ENCODE peak calls at places on chromosomes 16 and 17, in six cellular contexts. D is NCI-H774; T is activated naive CD8-positive, alpha-beta T cell treated with anti-CD3 and anti-CD28 coated beads, Interleukin-2, amount 50 U/mL, for 24 hours; W is effector CD4-positive, alpha-beta T cell; M is CD4-positive, alpha-beta memory T cell; R is AG04449. K is an unnamed sample.

GRCh38 chr16:24689128-24689527 is 40.3 kb upstream of the TNRC6A start:
- DNase-seq in D (no peak), T (no peak), W (no peak), M (no peak), R (no peak), K (no peak)

GRCh38 chr17:64358261-64358788 is 32.3 kb downstream of the PECAM1 start:
- DNase-seq in D (peak; percentile 42), T (no peak), W (no peak), M (no peak), R (no peak), K (no peak)

GRCh38 chr16:69823831-69824563 is 61.9 kb downstream of the WWP2 start:
- DNase-seq in D (no peak), T (no peak), W (no peak), M (no peak), R (no peak), K (no peak)

GRCh38 chr16:74064120-74064735 is 232.4 kb upstream of the PSMD7 start:
- DNase-seq in D (no peak), T (no peak), W (no peak), M (no peak), R (no peak), K (no peak)

GRCh38 chr16:87602821-87603683 is 744 bp downstream of the JPH3 start:
- DNase-seq in D (no peak), T (no peak), W (no peak), M (no peak), R (no peak), K (no peak)

GRCh38 chr17:44065668-44066203 is 735 bp downstream of the LSM12 start:
- DNase-seq in D (no peak), T (peak; percentile 22), W (no peak), M (peak; percentile 26), R (no peak), K (no peak)

GRCh38 chr17:81428121-81428515 is 32.9 kb downstream of the BAHCC1 start:
- DNase-seq in D (peak; percentile 62), T (no peak), W (no peak), M (no peak), R (no peak), K (no peak)

GRCh38 chr17:6052926-6053325 is 17.3 kb upstream of the WSCD1 start:
- DNase-seq in D (no peak), T (no peak), W (no peak), M (no peak), R (no peak), K (no peak)

GRCh38 chr16:65148804-65149203 is 26.9 kb upstream of the CDH11 start:
- DNase-seq in D (no peak), T (no peak), W (no peak), M (no peak), R (no peak), K (no peak)

GRCh38 chr17:77375526-77375916 is 234.8 kb downstream of the SEC14L1 start:
- DNase-seq in D (no peak), T (no peak), W (no peak), M (no peak), R (no peak), K (no peak)

GRCh38 chr16:66409156-66409555 is 17.9 kb upstream of the BEAN1 start:
- DNase-seq in D (no peak), T (no peak), W (no peak), M (no peak), R (no peak), K (no peak)

GRCh38 chr16:50509521-50510341 is 38.5 kb upstream of the NKD1 start:
- DNase-seq in D (peak; percentile 22), T (peak; percentile 52), W (peak; percentile 8), M (peak; percentile 28), R (no peak), K (peak; percentile 27)

GRCh38 chr16:81626181-81626674 is 152.9 kb upstream of the PLCG2 start:
- DNase-seq in D (no peak), T (no peak), W (no peak), M (no peak), R (no peak), K (no peak)

GRCh38 chr16:68031951-68032350 is 8.9 kb downstream of the DUS2 start:
- DNase-seq in D (no peak), T (no peak), W (no peak), M (no peak), R (no peak), K (no peak)

GRCh38 chr16:79542196-79542859 is 58.2 kb downstream of the MAF start:
- DNase-seq in D (no peak), T (no peak), W (no peak), M (no peak), R (no peak), K (no peak)

GRCh38 chr17:9021985-9022552 is 759 bp downstream of the NTN1 start:
- DNase-seq in D (no peak), T (no peak), W (no peak), M (no peak), R (no peak), K (no peak)

GRCh38 chr17:43467981-43468541 is 15.7 kb upstream of the DHX8 start:
- DNase-seq in D (no peak), T (no peak), W (no peak), M (no peak), R (peak; percentile 92), K (no peak)

GRCh38 chr17:75827291-75828050 is 16.7 kb downstream of the UNC13D start:
- DNase-seq in D (peak; percentile 45), T (peak; percentile 69), W (peak; percentile 44), M (peak; percentile 71), R (no peak), K (peak; percentile 50)

GRCh38 chr17:51638909-51639308 is 378.6 kb downstream of the UTP18 start:
- DNase-seq in D (no peak), T (no peak), W (no peak), M (no peak), R (no peak), K (no peak)

GRCh38 chr16:81679721-81680430 is 99.2 kb upstream of the PLCG2 start:
- DNase-seq in D (no peak), T (no peak), W (no peak), M (no peak), R (no peak), K (no peak)

GRCh38 chr16:46844771-46845170 is 13.8 kb upstream of the C16orf87 start:
- DNase-seq in D (no peak), T (no peak), W (no peak), M (no peak), R (no peak), K (no peak)

GRCh38 chr17:43079578-43080302 is 45.4 kb downstream of the BRCA1 start:
- DNase-seq in D (no peak), T (no peak), W (no peak), M (no peak), R (no peak), K (no peak)

GRCh38 chr16:8798535-8799157 is 1.0 kb downstream of the PMM2 start:
- DNase-seq in D (no peak), T (no peak), W (no peak), M (no peak), R (no peak), K (no peak)

GRCh38 chr17:76458580-76459490 is 5.9 kb upstream of the UBE2O start:
- DNase-seq in D (peak; percentile 27), T (peak; percentile 20), W (no peak), M (no peak), R (no peak), K (no peak)

K was measured in T-helper 9 cell.